ENCODE peak calls at places on chromosomes 16 and 17, in seven cellular contexts. One of them, this sample, is unnamed.

GRCh38 chr16:82368041-82368440 is 198.0 kb upstream of the MPHOSPH6 start:
- DNase-seq in fibroblast of pulmonary artery: peak; percentile 26
- DNase-seq in BJ: no peak
- DNase-seq in HFF-Myc: no peak
- DNase-seq in neural crest cell: no peak
- DNase-seq in pancreas: no peak
- DNase-seq in heart right ventricle: peak; percentile 52
- DNase-seq in this sample: no peak

GRCh38 chr16:84985079-84986065 is 26.0 kb downstream of the ZDHHC7 start:
- DNase-seq in fibroblast of pulmonary artery: peak; percentile 80
- DNase-seq in BJ: peak; percentile 78
- DNase-seq in HFF-Myc: peak; percentile 35
- DNase-seq in neural crest cell: no peak
- DNase-seq in pancreas: no peak
- DNase-seq in heart right ventricle: no peak
- DNase-seq in this sample: no peak

GRCh38 chr17:33750943-33751701 is 458.0 kb upstream of the ASIC2 start:
- DNase-seq in fibroblast of pulmonary artery: peak; percentile 70
- DNase-seq in BJ: peak; percentile 5
- DNase-seq in HFF-Myc: peak; percentile 17
- DNase-seq in neural crest cell: peak; percentile 78
- DNase-seq in pancreas: peak; percentile 51
- DNase-seq in heart right ventricle: peak; percentile 32
- DNase-seq in this sample: peak; percentile 49

GRCh38 chr17:79659376-79659775 is 48.5 kb upstream of the RBFOX3 start:
- DNase-seq in fibroblast of pulmonary artery: no peak
- DNase-seq in BJ: no peak
- DNase-seq in HFF-Myc: no peak
- DNase-seq in neural crest cell: no peak
- DNase-seq in pancreas: no peak
- DNase-seq in heart right ventricle: no peak
- DNase-seq in this sample: no peak

GRCh38 chr16:51374346-51374745 is 223.3 kb upstream of the SALL1 start:
- DNase-seq in fibroblast of pulmonary artery: peak; percentile 64
- DNase-seq in BJ: peak; percentile 76
- DNase-seq in HFF-Myc: peak; percentile 73
- DNase-seq in neural crest cell: no peak
- DNase-seq in pancreas: no peak
- DNase-seq in heart right ventricle: no peak
- DNase-seq in this sample: no peak

GRCh38 chr17:80002690-80003490 is 32.8 kb downstream of the TBC1D16 start:
- DNase-seq in fibroblast of pulmonary artery: no peak
- DNase-seq in BJ: no peak
- DNase-seq in HFF-Myc: no peak
- DNase-seq in neural crest cell: no peak
- DNase-seq in pancreas: no peak
- DNase-seq in heart right ventricle: no peak
- DNase-seq in this sample: no peak

GRCh38 chr17:50029185-50029584 is 26.7 kb upstream of the ITGA3 start:
- DNase-seq in fibroblast of pulmonary artery: no peak
- DNase-seq in BJ: no peak
- DNase-seq in HFF-Myc: no peak
- DNase-seq in neural crest cell: no peak
- DNase-seq in pancreas: no peak
- DNase-seq in heart right ventricle: no peak
- DNase-seq in this sample: no peak

GRCh38 chr16:24721830-24722238 is 7.6 kb upstream of the TNRC6A start:
- DNase-seq in fibroblast of pulmonary artery: no peak
- DNase-seq in BJ: no peak
- DNase-seq in HFF-Myc: no peak
- DNase-seq in neural crest cell: no peak
- DNase-seq in pancreas: no peak
- DNase-seq in heart right ventricle: no peak
- DNase-seq in this sample: no peak

DNA sequence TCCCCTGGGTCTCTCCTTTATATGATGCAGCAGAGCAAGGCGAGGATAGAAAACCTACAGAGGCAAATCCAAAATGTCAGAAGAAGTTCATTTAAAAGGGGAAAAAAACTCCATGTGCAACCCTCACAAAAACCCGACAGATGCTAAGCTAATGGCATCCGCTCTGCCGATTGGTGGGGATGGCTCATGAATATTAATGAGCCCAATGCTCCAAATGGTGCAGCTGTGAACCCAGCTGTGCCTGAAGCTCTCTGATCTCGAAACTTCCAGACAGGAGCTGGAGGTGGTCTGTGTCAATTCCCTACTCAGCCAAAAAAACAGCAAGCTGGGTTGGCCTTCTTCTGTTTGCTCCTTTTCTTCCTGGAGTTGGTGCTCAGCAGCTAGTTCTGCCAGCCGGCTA is 15.5 kb downstream of the SNX11 start:
- DNase-seq in fibroblast of pulmonary artery: no peak
- DNase-seq in BJ: no peak
- DNase-seq in HFF-Myc: no peak
- DNase-seq in neural crest cell: no peak
- DNase-seq in pancreas: no peak
- DNase-seq in heart right ventricle: no peak
- DNase-seq in this sample: no peak
- TF ChIP-seq CTCF in fibroblast of pulmonary artery: no peak
- TF ChIP-seq CTCF in BJ: no peak
- TF ChIP-seq CTCF in HFF-Myc: no peak
- TF ChIP-seq CTCF in neural crest cell: no peak
- TF ChIP-seq CTCF in pancreas: no peak
- TF ChIP-seq CTCF in heart right ventricle: no peak
- TF ChIP-seq CTCF in this sample: no peak

DNA sequence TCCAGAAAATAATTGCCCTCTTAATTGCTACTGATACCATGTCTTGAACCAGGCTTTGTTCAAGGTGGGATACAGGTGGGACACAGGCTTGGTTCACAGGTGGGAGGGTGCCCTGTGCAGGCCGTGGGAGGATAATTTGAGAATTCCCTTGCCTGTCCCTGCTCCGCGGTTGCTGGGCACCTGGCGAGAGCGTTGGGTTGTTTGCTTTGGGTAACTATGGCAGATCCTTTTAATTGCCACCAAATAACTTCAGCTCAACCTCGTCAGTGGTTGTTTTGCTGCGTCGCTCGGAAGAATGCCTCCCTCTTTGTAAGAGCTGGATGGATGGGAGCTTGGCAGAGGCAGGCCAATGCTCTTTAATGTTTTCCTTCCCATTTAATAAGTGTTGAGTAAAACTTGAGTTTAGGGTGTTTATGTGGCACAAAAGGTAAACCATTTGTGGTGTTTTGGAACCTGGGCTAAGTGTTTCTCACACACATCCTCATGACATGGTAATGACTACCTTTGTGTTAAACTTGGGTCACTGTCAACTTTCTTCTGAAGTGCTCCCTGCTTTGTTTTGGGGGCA is 202.5 kb downstream of the MSI2 start:
- DNase-seq in fibroblast of pulmonary artery: no peak
- DNase-seq in BJ: no peak
- DNase-seq in HFF-Myc: no peak
- DNase-seq in neural crest cell: no peak
- DNase-seq in pancreas: no peak
- DNase-seq in heart right ventricle: no peak
- DNase-seq in this sample: no peak
- TF ChIP-seq CTCF in fibroblast of pulmonary artery: no peak
- TF ChIP-seq CTCF in BJ: no peak
- TF ChIP-seq CTCF in HFF-Myc: no peak
- TF ChIP-seq CTCF in neural crest cell: no peak
- TF ChIP-seq CTCF in pancreas: no peak
- TF ChIP-seq CTCF in heart right ventricle: no peak
- TF ChIP-seq CTCF in this sample: no peak

DNA sequence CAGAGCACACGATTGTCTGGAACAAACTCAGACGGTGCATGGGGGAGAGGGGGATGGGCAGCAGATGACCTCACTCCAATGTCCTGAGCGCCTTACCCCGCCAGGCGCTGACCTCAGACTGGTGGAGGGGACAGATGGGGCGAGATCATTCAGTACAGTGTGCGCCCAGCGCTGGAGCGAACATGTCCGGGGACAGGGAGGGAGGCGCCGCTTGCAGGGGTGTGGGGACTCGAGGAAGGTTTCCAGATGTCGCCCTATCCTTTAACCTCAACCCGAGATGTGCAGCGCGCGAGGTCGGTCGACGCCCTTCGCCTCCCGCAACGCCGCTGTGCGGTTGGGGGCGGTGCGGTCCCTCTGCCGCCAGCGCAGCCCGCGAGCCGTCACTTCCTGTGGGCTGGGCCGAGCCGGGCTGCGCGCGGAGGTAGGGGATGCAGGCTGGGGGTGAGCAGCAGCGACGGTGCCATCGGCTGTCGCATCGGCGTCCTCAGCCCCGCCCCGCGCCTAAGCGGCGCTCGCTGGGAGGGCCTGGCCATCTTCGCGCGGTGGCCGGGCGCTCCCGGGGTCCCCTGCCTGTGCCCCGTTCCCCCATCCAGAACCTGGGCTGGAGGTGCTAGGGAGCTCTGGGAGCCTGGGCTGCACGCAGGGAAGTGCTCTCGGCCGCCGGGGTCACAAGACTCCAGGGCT is 5.3 kb upstream of the CDR2L start:
- DNase-seq in fibroblast of pulmonary artery: peak; percentile 48
- DNase-seq in BJ: no peak
- DNase-seq in HFF-Myc: no peak
- DNase-seq in neural crest cell: peak; percentile 69
- DNase-seq in pancreas: peak; percentile 68
- DNase-seq in heart right ventricle: peak; percentile 81
- DNase-seq in this sample: peak; percentile 77
- TF ChIP-seq CTCF in fibroblast of pulmonary artery: no peak
- TF ChIP-seq CTCF in BJ: no peak
- TF ChIP-seq CTCF in HFF-Myc: no peak
- TF ChIP-seq CTCF in neural crest cell: peak; percentile 19
- TF ChIP-seq CTCF in pancreas: no peak
- TF ChIP-seq CTCF in heart right ventricle: no peak
- TF ChIP-seq CTCF in this sample: no peak

GRCh38 chr17:77256710-77257109 is 115.9 kb downstream of the SEC14L1 start:
- DNase-seq in fibroblast of pulmonary artery: no peak
- DNase-seq in BJ: no peak
- DNase-seq in HFF-Myc: no peak
- DNase-seq in neural crest cell: no peak
- DNase-seq in pancreas: no peak
- DNase-seq in heart right ventricle: no peak
- DNase-seq in this sample: no peak
- TF ChIP-seq CTCF in fibroblast of pulmonary artery: no peak
- TF ChIP-seq CTCF in BJ: peak; percentile 13
- TF ChIP-seq CTCF in HFF-Myc: no peak
- TF ChIP-seq CTCF in neural crest cell: no peak
- TF ChIP-seq CTCF in pancreas: no peak
- TF ChIP-seq CTCF in heart right ventricle: no peak
- TF ChIP-seq CTCF in this sample: no peak

GRCh38 chr16:28195859-28196258 is 15.9 kb downstream of the XPO6 start:
- DNase-seq in fibroblast of pulmonary artery: no peak
- DNase-seq in BJ: no peak
- DNase-seq in HFF-Myc: no peak
- DNase-seq in neural crest cell: no peak
- DNase-seq in pancreas: no peak
- DNase-seq in heart right ventricle: no peak
- DNase-seq in this sample: no peak

GRCh38 chr16:28193530-28194423 is 18.0 kb downstream of the XPO6 start:
- DNase-seq in fibroblast of pulmonary artery: peak; percentile 89
- DNase-seq in BJ: peak; percentile 95
- DNase-seq in HFF-Myc: peak; percentile 58
- DNase-seq in neural crest cell: no peak
- DNase-seq in pancreas: no peak
- DNase-seq in heart right ventricle: no peak
- DNase-seq in this sample: no peak

GRCh38 chr16:28196331-28196987 is 15.3 kb downstream of the XPO6 start:
- DNase-seq in fibroblast of pulmonary artery: no peak
- DNase-seq in BJ: no peak
- DNase-seq in HFF-Myc: no peak
- DNase-seq in neural crest cell: no peak
- DNase-seq in pancreas: no peak
- DNase-seq in heart right ventricle: no peak
- DNase-seq in this sample: no peak

GRCh38 chr16:28191364-28191985 is 20.3 kb downstream of the XPO6 start:
- DNase-seq in fibroblast of pulmonary artery: no peak
- DNase-seq in BJ: no peak
- DNase-seq in HFF-Myc: no peak
- DNase-seq in neural crest cell: no peak
- DNase-seq in pancreas: no peak
- DNase-seq in heart right ventricle: no peak
- DNase-seq in this sample: no peak

DNA sequence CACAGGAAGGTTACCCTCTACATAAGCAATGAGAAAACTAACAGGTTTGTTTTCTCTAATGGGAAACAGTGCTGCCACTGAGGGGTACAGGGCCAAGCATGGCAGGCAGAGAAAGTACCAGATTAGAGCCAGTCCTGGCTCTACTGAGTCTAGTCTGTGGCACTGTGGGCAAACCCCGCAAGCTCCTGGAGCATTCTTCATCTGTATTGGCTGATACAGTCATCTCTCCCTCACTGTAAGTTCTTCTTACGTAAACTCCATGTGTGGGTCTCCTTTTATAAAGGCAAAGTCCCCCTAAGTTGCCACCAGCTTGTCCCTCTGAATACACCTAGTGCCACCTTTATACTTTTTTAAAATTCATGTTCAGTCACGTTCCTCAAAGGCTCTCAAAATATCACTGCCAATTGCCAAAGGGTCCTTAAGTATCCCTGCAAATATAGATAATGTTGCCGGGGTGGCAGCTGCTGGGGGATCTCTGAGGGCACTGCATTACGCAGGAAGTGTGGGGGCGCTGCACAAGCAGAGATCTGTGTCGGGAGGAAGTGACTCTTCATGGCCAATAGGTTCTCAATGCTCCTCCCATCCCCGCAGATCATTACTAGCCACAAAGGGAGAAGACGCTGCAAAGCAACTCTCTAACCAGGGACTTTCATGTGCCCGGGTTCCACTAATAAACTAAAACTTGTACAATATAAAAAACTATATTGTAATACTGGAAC is 18.8 kb downstream of the XPO6 start:
- DNase-seq in fibroblast of pulmonary artery: no peak
- DNase-seq in BJ: no peak
- DNase-seq in HFF-Myc: no peak
- DNase-seq in neural crest cell: no peak
- DNase-seq in pancreas: no peak
- DNase-seq in heart right ventricle: no peak
- DNase-seq in this sample: peak; percentile 47
- TF ChIP-seq CTCF in fibroblast of pulmonary artery: no peak
- TF ChIP-seq CTCF in BJ: no peak
- TF ChIP-seq CTCF in HFF-Myc: no peak
- TF ChIP-seq CTCF in neural crest cell: no peak
- TF ChIP-seq CTCF in pancreas: no peak
- TF ChIP-seq CTCF in heart right ventricle: peak; percentile 19
- TF ChIP-seq CTCF in this sample: peak; percentile 28

This sample was measured in natural killer cell.